ENCODE peak calls at places on chromosomes 11 and 22, in nine cellular contexts. One of them, this sample, is unnamed.

GRCh38 chr11:71490044-71490730 is 36.9 kb upstream of the KRTAP5-7 start:
- DNase-seq in activated T-cell treated with anti-CD3 and anti-CD28 coated beads for 24 hours: no peak
- DNase-seq in C1 segment of cervical spinal cord: no peak
- DNase-seq in activated CD4-positive, alpha-beta T cell treated with anti-CD3 and anti-CD28 coated beads for 48 hours: no peak
- DNase-seq in activated CD4-positive, alpha-beta memory T cell treated with anti-CD3 and anti-CD28 coated beads, Interleukin-2, amount 10 ng/mL, durations not matched to agents 7 days and 5 days: no peak
- DNase-seq in globus pallidus: no peak
- DNase-seq in activated CD8-positive, alpha-beta T cell treated with anti-CD3 and anti-CD28 coated beads, Interleukin-2, amount 10 ng/mL, durations not matched to agents 7 days and 5 days: no peak
- DNase-seq in GM10248: no peak
- DNase-seq in GM13977: no peak
- DNase-seq in this sample: no peak

GRCh38 chr22:44445731-44446130 is 52.3 kb downstream of the RTL6 start:
- DNase-seq in activated T-cell treated with anti-CD3 and anti-CD28 coated beads for 24 hours: no peak
- DNase-seq in C1 segment of cervical spinal cord: no peak
- DNase-seq in activated CD4-positive, alpha-beta T cell treated with anti-CD3 and anti-CD28 coated beads for 48 hours: no peak
- DNase-seq in activated CD4-positive, alpha-beta memory T cell treated with anti-CD3 and anti-CD28 coated beads, Interleukin-2, amount 10 ng/mL, durations not matched to agents 7 days and 5 days: no peak
- DNase-seq in globus pallidus: no peak
- DNase-seq in activated CD8-positive, alpha-beta T cell treated with anti-CD3 and anti-CD28 coated beads, Interleukin-2, amount 10 ng/mL, durations not matched to agents 7 days and 5 days: no peak
- DNase-seq in GM10248: no peak
- DNase-seq in GM13977: no peak
- DNase-seq in this sample: no peak

GRCh38 chr22:20988573-20989322 is 6.7 kb downstream of the LZTR1 start:
- DNase-seq in activated T-cell treated with anti-CD3 and anti-CD28 coated beads for 24 hours: no peak
- DNase-seq in C1 segment of cervical spinal cord: no peak
- DNase-seq in activated CD4-positive, alpha-beta T cell treated with anti-CD3 and anti-CD28 coated beads for 48 hours: no peak
- DNase-seq in activated CD4-positive, alpha-beta memory T cell treated with anti-CD3 and anti-CD28 coated beads, Interleukin-2, amount 10 ng/mL, durations not matched to agents 7 days and 5 days: no peak
- DNase-seq in globus pallidus: no peak
- DNase-seq in activated CD8-positive, alpha-beta T cell treated with anti-CD3 and anti-CD28 coated beads, Interleukin-2, amount 10 ng/mL, durations not matched to agents 7 days and 5 days: no peak
- DNase-seq in GM10248: no peak
- DNase-seq in GM13977: no peak
- DNase-seq in this sample: no peak

GRCh38 chr22:17366830-17367229 is 2.4 kb upstream of the CECR2 start:
- DNase-seq in activated T-cell treated with anti-CD3 and anti-CD28 coated beads for 24 hours: peak; percentile 8
- DNase-seq in C1 segment of cervical spinal cord: peak; percentile 59
- DNase-seq in activated CD4-positive, alpha-beta T cell treated with anti-CD3 and anti-CD28 coated beads for 48 hours: peak; percentile 43
- DNase-seq in activated CD4-positive, alpha-beta memory T cell treated with anti-CD3 and anti-CD28 coated beads, Interleukin-2, amount 10 ng/mL, durations not matched to agents 7 days and 5 days: peak; percentile 32
- DNase-seq in globus pallidus: peak; percentile 67
- DNase-seq in activated CD8-positive, alpha-beta T cell treated with anti-CD3 and anti-CD28 coated beads, Interleukin-2, amount 10 ng/mL, durations not matched to agents 7 days and 5 days: peak; percentile 54
- DNase-seq in GM10248: peak; percentile 41
- DNase-seq in GM13977: peak; percentile 55
- DNase-seq in this sample: peak; percentile 3

GRCh38 chr11:46422588-46422987 is 31.0 kb upstream of the CHRM4 start:
- DNase-seq in activated T-cell treated with anti-CD3 and anti-CD28 coated beads for 24 hours: no peak
- DNase-seq in C1 segment of cervical spinal cord: no peak
- DNase-seq in activated CD4-positive, alpha-beta T cell treated with anti-CD3 and anti-CD28 coated beads for 48 hours: no peak
- DNase-seq in activated CD4-positive, alpha-beta memory T cell treated with anti-CD3 and anti-CD28 coated beads, Interleukin-2, amount 10 ng/mL, durations not matched to agents 7 days and 5 days: no peak
- DNase-seq in globus pallidus: no peak
- DNase-seq in activated CD8-positive, alpha-beta T cell treated with anti-CD3 and anti-CD28 coated beads, Interleukin-2, amount 10 ng/mL, durations not matched to agents 7 days and 5 days: no peak
- DNase-seq in GM10248: no peak
- DNase-seq in GM13977: no peak
- DNase-seq in this sample: no peak

GRCh38 chr11:121929581-121929980 is 186.4 kb downstream of the BLID start:
- DNase-seq in activated T-cell treated with anti-CD3 and anti-CD28 coated beads for 24 hours: no peak
- DNase-seq in C1 segment of cervical spinal cord: peak; percentile 43
- DNase-seq in activated CD4-positive, alpha-beta T cell treated with anti-CD3 and anti-CD28 coated beads for 48 hours: no peak
- DNase-seq in activated CD4-positive, alpha-beta memory T cell treated with anti-CD3 and anti-CD28 coated beads, Interleukin-2, amount 10 ng/mL, durations not matched to agents 7 days and 5 days: no peak
- DNase-seq in globus pallidus: peak; percentile 81
- DNase-seq in activated CD8-positive, alpha-beta T cell treated with anti-CD3 and anti-CD28 coated beads, Interleukin-2, amount 10 ng/mL, durations not matched to agents 7 days and 5 days: no peak
- DNase-seq in GM10248: no peak
- DNase-seq in GM13977: no peak
- DNase-seq in this sample: peak; percentile 30

GRCh38 chr11:120248551-120249278 is 8.8 kb downstream of the POU2F3 start:
- DNase-seq in activated T-cell treated with anti-CD3 and anti-CD28 coated beads for 24 hours: no peak
- DNase-seq in C1 segment of cervical spinal cord: no peak
- DNase-seq in activated CD4-positive, alpha-beta T cell treated with anti-CD3 and anti-CD28 coated beads for 48 hours: no peak
- DNase-seq in activated CD4-positive, alpha-beta memory T cell treated with anti-CD3 and anti-CD28 coated beads, Interleukin-2, amount 10 ng/mL, durations not matched to agents 7 days and 5 days: peak; percentile 24
- DNase-seq in globus pallidus: no peak
- DNase-seq in activated CD8-positive, alpha-beta T cell treated with anti-CD3 and anti-CD28 coated beads, Interleukin-2, amount 10 ng/mL, durations not matched to agents 7 days and 5 days: peak; percentile 32
- DNase-seq in GM10248: no peak
- DNase-seq in GM13977: no peak
- DNase-seq in this sample: no peak

GRCh38 chr11:129117595-129118350 is 74.4 kb downstream of the ARHGAP32 start:
- DNase-seq in activated T-cell treated with anti-CD3 and anti-CD28 coated beads for 24 hours: peak; percentile 25
- DNase-seq in C1 segment of cervical spinal cord: peak; percentile 28
- DNase-seq in activated CD4-positive, alpha-beta T cell treated with anti-CD3 and anti-CD28 coated beads for 48 hours: peak; percentile 36
- DNase-seq in activated CD4-positive, alpha-beta memory T cell treated with anti-CD3 and anti-CD28 coated beads, Interleukin-2, amount 10 ng/mL, durations not matched to agents 7 days and 5 days: peak; percentile 47
- DNase-seq in globus pallidus: peak; percentile 74
- DNase-seq in activated CD8-positive, alpha-beta T cell treated with anti-CD3 and anti-CD28 coated beads, Interleukin-2, amount 10 ng/mL, durations not matched to agents 7 days and 5 days: peak; percentile 61
- DNase-seq in GM10248: peak; percentile 15
- DNase-seq in GM13977: peak; percentile 40
- DNase-seq in this sample: peak; percentile 9

GRCh38 chr11:109350091-109350490 is 71.9 kb upstream of the C11orf87 start:
- DNase-seq in activated T-cell treated with anti-CD3 and anti-CD28 coated beads for 24 hours: no peak
- DNase-seq in C1 segment of cervical spinal cord: no peak
- DNase-seq in activated CD4-positive, alpha-beta T cell treated with anti-CD3 and anti-CD28 coated beads for 48 hours: no peak
- DNase-seq in activated CD4-positive, alpha-beta memory T cell treated with anti-CD3 and anti-CD28 coated beads, Interleukin-2, amount 10 ng/mL, durations not matched to agents 7 days and 5 days: no peak
- DNase-seq in globus pallidus: no peak
- DNase-seq in activated CD8-positive, alpha-beta T cell treated with anti-CD3 and anti-CD28 coated beads, Interleukin-2, amount 10 ng/mL, durations not matched to agents 7 days and 5 days: no peak
- DNase-seq in GM10248: no peak
- DNase-seq in GM13977: no peak
- DNase-seq in this sample: no peak

GRCh38 chr11:128476729-128477128 is 110.6 kb downstream of the ETS1 start:
- DNase-seq in activated T-cell treated with anti-CD3 and anti-CD28 coated beads for 24 hours: peak; percentile 64
- DNase-seq in C1 segment of cervical spinal cord: no peak
- DNase-seq in activated CD4-positive, alpha-beta T cell treated with anti-CD3 and anti-CD28 coated beads for 48 hours: peak; percentile 73
- DNase-seq in activated CD4-positive, alpha-beta memory T cell treated with anti-CD3 and anti-CD28 coated beads, Interleukin-2, amount 10 ng/mL, durations not matched to agents 7 days and 5 days: peak; percentile 86
- DNase-seq in globus pallidus: no peak
- DNase-seq in activated CD8-positive, alpha-beta T cell treated with anti-CD3 and anti-CD28 coated beads, Interleukin-2, amount 10 ng/mL, durations not matched to agents 7 days and 5 days: peak; percentile 90
- DNase-seq in GM10248: no peak
- DNase-seq in GM13977: no peak
- DNase-seq in this sample: no peak

GRCh38 chr22:46087816-46088277 is 62.5 kb upstream of the PPARA start:
- DNase-seq in activated T-cell treated with anti-CD3 and anti-CD28 coated beads for 24 hours: no peak
- DNase-seq in C1 segment of cervical spinal cord: peak; percentile 94
- DNase-seq in activated CD4-positive, alpha-beta T cell treated with anti-CD3 and anti-CD28 coated beads for 48 hours: no peak
- DNase-seq in activated CD4-positive, alpha-beta memory T cell treated with anti-CD3 and anti-CD28 coated beads, Interleukin-2, amount 10 ng/mL, durations not matched to agents 7 days and 5 days: no peak
- DNase-seq in globus pallidus: peak; percentile 98
- DNase-seq in activated CD8-positive, alpha-beta T cell treated with anti-CD3 and anti-CD28 coated beads, Interleukin-2, amount 10 ng/mL, durations not matched to agents 7 days and 5 days: no peak
- DNase-seq in GM10248: no peak
- DNase-seq in GM13977: no peak
- DNase-seq in this sample: peak; percentile 98

This sample was measured in nucleus accumbens.